ENCODE peak calls at places on chromosomes 13 and 19, in five cellular contexts. F is IMR-90, O is ovary, H is heart left ventricle, G is Peyer's patch. L is an unnamed sample.

GRCh38 chr19:3080281-3080680 is 13.9 kb upstream of the GNA11 start:
- DNase-seq in O (no peak), H (peak), F (peak), G (no peak), L (no peak)

GRCh38 chr19:38264486-38265212 is at the start of gene SPINT2:
- DNase-seq in H (no peak), F (no peak), O (peak), G (no peak), L (no peak)

GRCh38 chr19:35657904-35658700 is 8.2 kb upstream of the UPK1A start:
- DNase-seq in F (no peak), G (no peak), H (no peak), O (no peak), L (no peak)

GRCh38 chr13:80871481-80871880 is 530.6 kb upstream of the SPRY2 start:
- DNase-seq in F (no peak), H (no peak), G (no peak), O (no peak), L (no peak)

GRCh38 chr13:27569405-27569804 is 50.9 kb downstream of the LNX2 start:
- DNase-seq in H (no peak), O (no peak), G (no peak), F (no peak), L (no peak)

GRCh38 chr13:85148009-85148408 is 651.2 kb downstream of the SLITRK6 start:
- DNase-seq in G (no peak), O (no peak), H (no peak), F (no peak), L (no peak)

GRCh38 chr19:33175886-33176669 is 18.1 kb upstream of the LRP3 start:
- DNase-seq in O (peak), F (peak), H (no peak), G (no peak), L (no peak)

GRCh38 chr13:18948664-18949488 is 232.7 kb downstream of the TUBA3C start:
- DNase-seq in H (no peak), O (no peak), F (no peak), G (no peak), L (no peak)

GRCh38 chr13:33123066-33123940 is 107.1 kb downstream of the KL start:
- DNase-seq in F (peak), H (peak), G (no peak), O (no peak), L (no peak)

GRCh38 chr19:46611791-46612190 is 10.7 kb downstream of the CALM3 start:
- DNase-seq in O (peak), F (no peak), G (no peak), H (no peak), L (no peak)

GRCh38 chr13:31038834-31039552 is 106.5 kb downstream of the TEX26 start:
- DNase-seq in O (no peak), H (no peak), F (peak), G (no peak), L (peak)

GRCh38 chr13:112700291-112701060 is 10.6 kb downstream of the ATP11A start:
- DNase-seq in O (peak), H (peak), F (no peak), G (no peak), L (no peak)

GRCh38 chr13:26967119-26968038 is 204.2 kb downstream of the USP12 start:
- DNase-seq in G (no peak), F (no peak), H (peak), O (peak), L (no peak)

GRCh38 chr13:33353210-33353609 is 67.7 kb upstream of the STARD13 start:
- DNase-seq in F (no peak), H (peak), O (no peak), G (peak), L (no peak)

GRCh38 chr19:3357731-3358391 is 8.5 kb upstream of the NFIC start:
- DNase-seq in O (peak), G (no peak), H (no peak), F (no peak), L (no peak)

GRCh38 chr19:52691215-52691610 is 43.6 kb downstream of the ZNF611 start:
- DNase-seq in F (no peak), H (no peak), O (no peak), G (no peak), L (no peak)

GRCh38 chr19:6393982-6394412 is 1.0 kb upstream of the GTF2F1 start:
- DNase-seq in O (no peak), H (no peak), G (no peak), F (no peak), L (no peak)

GRCh38 chr19:6241680-6242079 is 38.1 kb downstream of the MLLT1 start:
- DNase-seq in O (no peak), H (no peak), F (no peak), G (no peak), L (no peak)

GRCh38 chr13:111153977-111154332 is 38.8 kb downstream of the ARHGEF7 start:
- DNase-seq in H (no peak), G (peak), O (no peak), F (no peak), L (no peak)

GRCh38 chr13:27044837-27045570 is 126.6 kb downstream of the USP12 start:
- DNase-seq in O (no peak), H (no peak), G (peak), F (no peak), L (no peak)

GRCh38 chr19:47272448-47273312 is 2.0 kb upstream of the INAFM1 start:
- DNase-seq in G (peak), O (peak), F (no peak), H (peak), L (no peak)

GRCh38 chr19:6802336-6803035 is 30.0 kb downstream of the VAV1 start:
- DNase-seq in O (no peak), F (no peak), H (peak), G (peak), L (no peak)

GRCh38 chr13:19665427-19665859 is 32.0 kb downstream of the MPHOSPH8 start:
- DNase-seq in O (no peak), F (no peak), H (no peak), G (no peak), L (no peak)

GRCh38 chr13:49071341-49071937 is 95.7 kb downstream of the FNDC3A start:
- DNase-seq in G (no peak), F (peak), O (no peak), H (no peak), L (no peak)
- TF ChIP-seq POLR2A in G (no peak), F (no peak), O (no peak), H (no peak), L (no peak)

DNA sequence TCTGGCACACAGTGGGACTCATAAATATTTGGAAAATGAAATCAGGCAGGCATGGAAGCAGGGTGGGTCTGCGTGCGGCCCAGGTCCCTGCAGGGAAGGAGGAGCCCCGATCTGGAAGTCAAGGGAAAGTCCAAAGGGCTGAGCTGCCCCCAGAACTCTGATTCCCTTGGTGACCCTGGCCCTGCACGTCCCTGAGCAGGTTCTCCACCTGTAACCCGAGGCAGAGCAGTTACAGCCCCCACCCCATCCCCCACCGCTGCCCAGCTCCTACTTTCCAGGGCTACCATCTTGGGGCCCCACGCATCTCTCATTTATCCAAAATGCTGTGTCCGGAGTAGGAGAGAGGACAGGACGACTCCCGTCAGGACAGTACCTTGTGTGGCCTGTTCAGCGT is 2.1 kb downstream of the PLEKHF1 start:
- DNase-seq in H (no peak), F (no peak), O (no peak), G (no peak), L (no peak)
- H3K27ac ChIP-seq in H (peak), F (peak), O (no peak), G (peak), L (peak)

DNA sequence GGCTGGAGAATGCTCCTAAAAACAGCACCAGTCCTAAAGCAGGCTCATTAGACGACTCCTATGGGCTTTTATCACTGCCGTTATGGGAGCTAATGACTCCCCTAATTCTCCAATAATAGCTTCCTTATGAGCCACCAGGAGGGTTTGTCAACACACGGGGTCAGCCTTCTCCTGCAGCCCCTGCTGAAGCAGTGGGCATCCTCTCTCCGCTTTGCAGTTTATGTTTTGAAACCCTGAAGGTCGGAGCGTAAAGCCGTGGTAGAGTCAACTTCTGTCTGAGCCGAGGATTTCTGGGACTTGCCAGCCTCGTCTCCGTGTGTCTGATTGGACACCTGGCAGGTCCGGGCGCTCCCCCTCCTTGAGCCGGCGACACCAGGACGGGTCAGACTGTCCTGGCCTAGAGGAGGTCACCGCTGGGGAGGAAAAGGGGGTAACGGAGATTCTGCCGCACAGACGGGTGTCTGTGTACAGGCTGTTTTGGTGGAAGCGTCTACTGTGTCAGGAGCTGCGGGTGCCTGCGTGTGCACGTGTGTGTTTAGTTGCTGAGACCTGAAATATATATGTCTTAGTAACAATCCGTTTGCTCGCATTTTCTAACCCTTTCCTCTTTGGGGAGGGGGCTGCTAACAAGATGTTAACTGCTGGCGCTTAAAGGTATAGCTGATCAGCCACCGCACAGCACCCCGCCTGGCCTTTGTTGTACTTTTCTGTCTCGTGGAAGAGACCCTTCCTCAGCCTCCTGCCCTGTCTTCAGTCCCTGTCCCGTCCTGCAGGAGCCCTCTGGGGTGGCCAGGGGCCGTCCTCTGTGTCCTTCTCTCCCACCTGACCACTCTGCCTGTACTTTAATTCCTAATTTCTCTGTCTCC is 1.9 kb downstream of the KDM4B start:
- DNase-seq in H (no peak), G (no peak), O (peak), F (no peak), L (no peak)
- TF ChIP-seq CTCF in H (no peak), G (no peak), O (no peak), F (no peak), L (no peak)

GRCh38 chr13:44259045-44260042 is 114.3 kb upstream of the SERP2 start:
- DNase-seq in H (no peak), O (peak), F (peak), G (peak), L (no peak)
- TF ChIP-seq POLR2A in H (no peak), O (no peak), F (no peak), G (no peak), L (no peak)

DNA sequence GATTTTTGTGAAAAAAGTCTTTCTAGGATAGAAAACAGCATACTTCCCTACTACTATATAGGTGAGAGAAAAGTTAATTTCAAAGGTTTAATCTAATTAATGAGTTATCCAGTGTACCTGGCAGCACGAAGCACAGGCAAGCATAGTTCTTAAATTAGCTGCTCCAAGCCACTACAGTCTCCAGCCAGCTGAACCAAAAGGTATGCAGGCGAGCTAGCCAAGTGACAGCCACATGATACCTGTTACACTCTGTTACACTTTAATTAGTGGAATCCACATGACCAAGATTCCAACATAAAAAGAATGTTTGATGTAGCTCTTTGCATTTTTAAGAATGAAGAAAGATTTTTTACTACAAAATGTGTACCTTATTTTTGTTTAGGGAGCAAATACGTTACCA is 15.5 kb downstream of the SLC25A30 start:
- DNase-seq in G (no peak), H (peak), F (no peak), O (no peak), L (peak)
- H3K27ac ChIP-seq in G (no peak), H (peak), F (no peak), O (no peak), L (no peak)

GRCh38 chr13:79062291-79062690 is 343.8 kb downstream of the RBM26 start:
- DNase-seq in O (no peak), G (no peak), H (no peak), F (no peak), L (no peak)

GRCh38 chr13:79060216-79060615 is 345.8 kb downstream of the RBM26 start:
- DNase-seq in F (no peak), O (no peak), H (no peak), G (no peak), L (no peak)

GRCh38 chr13:79051472-79051871 is 354.6 kb downstream of the RBM26 start:
- DNase-seq in O (no peak), F (no peak), G (no peak), H (no peak), L (no peak)

DNA sequence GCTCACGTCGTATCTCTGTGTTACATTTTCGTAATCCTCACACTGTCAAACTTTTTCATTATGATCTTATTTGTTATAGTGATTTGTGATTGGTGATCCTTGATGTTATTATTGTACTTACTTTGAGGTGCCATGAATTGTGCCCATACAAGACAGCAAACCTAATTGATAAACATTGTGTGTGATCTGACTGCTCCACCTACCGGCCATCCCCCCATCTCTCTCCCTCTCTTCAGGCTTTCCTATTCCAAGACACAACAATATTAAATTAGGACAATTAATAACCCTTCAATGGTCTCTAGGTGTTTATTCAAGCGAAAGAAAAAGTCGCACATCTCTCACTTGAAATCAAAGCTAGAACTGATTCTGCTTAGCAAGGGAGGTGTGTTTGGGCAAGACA is 349.3 kb downstream of the RBM26 start:
- DNase-seq in G (no peak), O (no peak), F (no peak), H (no peak), L (no peak)
- TF ChIP-seq CTCF in G (no peak), O (no peak), F (no peak), H (no peak), L (no peak)

DNA sequence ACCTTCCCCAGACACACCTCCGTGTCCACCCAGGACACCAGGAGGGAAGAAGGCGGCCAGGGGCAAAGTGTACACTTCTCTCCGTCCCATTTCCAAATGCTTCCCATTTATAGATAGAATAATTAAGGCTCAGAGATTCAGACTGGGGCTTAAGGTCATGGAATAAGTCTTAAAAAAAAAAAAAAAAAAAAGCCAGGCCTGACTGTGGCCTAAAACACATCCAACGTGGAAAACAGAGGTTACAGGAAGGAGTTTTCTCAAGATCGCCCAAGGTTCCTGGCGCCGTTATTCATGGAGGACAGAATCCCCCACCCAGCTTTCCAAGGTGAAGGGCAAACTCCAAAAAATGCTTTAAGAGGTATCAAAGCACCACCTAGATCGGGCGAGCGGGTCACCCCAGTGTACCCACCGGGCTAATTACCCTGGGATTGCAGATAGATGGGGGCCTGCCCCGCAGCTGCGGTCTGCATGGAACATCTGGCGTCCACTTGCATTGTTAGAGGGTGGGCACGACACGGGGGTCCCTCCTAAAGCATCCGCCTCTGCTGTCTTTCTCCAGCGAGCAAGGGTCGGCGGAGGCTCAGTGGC is 36.1 kb upstream of the NANOS3 start:
- DNase-seq in G (no peak), F (no peak), H (no peak), O (no peak), L (no peak)
- TF ChIP-seq POLR2A in G (peak), F (no peak), H (no peak), O (no peak), L (no peak)

DNA sequence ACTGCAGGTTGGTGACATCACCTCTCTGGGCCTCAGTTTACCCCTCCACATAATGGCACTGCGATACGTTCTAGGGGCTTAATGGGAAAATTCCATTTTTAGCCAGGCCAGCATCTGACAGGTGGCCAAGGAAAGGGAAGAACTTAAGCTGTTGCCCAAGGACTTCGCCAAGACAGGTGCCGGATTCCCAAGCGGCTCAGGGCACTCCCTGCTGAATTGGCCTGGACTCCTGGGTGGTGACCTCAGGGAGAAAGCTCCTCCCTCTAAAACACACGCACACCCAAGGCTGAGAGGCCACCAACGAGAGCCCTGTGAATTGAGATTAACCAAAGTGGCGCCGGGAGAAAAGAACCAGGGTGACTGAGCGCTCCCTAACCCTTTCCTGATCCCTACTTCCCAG is 13.3 kb downstream of the MAST3 start:
- DNase-seq in H (no peak), O (no peak), G (no peak), F (no peak), L (no peak)
- H3K27ac ChIP-seq in H (no peak), O (no peak), G (peak), F (no peak), L (no peak)

GRCh38 chr19:56725829-56726424 is 54.4 kb upstream of the ZNF835 start:
- DNase-seq in H (no peak), G (no peak), F (no peak), O (peak), L (no peak)
- TF ChIP-seq CTCF in H (no peak), G (no peak), F (peak), O (peak), L (no peak)

GRCh38 chr13:98285852-98286594 is 109.0 kb upstream of the RNF113B start:
- DNase-seq in G (no peak), H (no peak), O (no peak), F (no peak), L (no peak)
- TF ChIP-seq POLR2A in G (no peak), H (no peak), O (no peak), F (no peak), L (no peak)

L was measured in vagina.